ENCODE peak calls at places on chromosomes 5 and 9, in four cellular contexts. O is CD8-positive, alpha-beta T cell; L is pancreas; F is H9. K is an unnamed sample.

GRCh38 chr9:101628173-101628572 is 33.4 kb upstream of the PPP3R2 start:
- DNase-seq in F (no peak), O (no peak), L (no peak), K (no peak)

GRCh38 chr5:151492729-151493128 is 45.3 kb downstream of the SLC36A1 start:
- DNase-seq in O (no peak), L (no peak), F (no peak), K (no peak)

GRCh38 chr5:117463836-117464235 is 889.2 kb upstream of the SEMA6A start:
- DNase-seq in F (no peak), L (no peak), O (no peak), K (no peak)

GRCh38 chr9:33524431-33524947 is 438 bp downstream of the ANKRD18B start:
- DNase-seq in F (peak), L (no peak), O (peak), K (peak)

GRCh38 chr5:157267025-157267424 is 1.1 kb downstream of the CYFIP2 start:
- DNase-seq in O (no peak), L (no peak), F (no peak), K (no peak)

GRCh38 chr9:125985142-125985997 is 238.2 kb downstream of the PBX3 start:
- DNase-seq in O (no peak), L (no peak), F (no peak), K (no peak)

GRCh38 chr9:76651114-76651697 is 113.0 kb upstream of the PCA3 start:
- DNase-seq in F (no peak), O (no peak), L (no peak), K (no peak)

GRCh38 chr9:4680750-4681149 is 1.4 kb downstream of the CDC37L1 start:
- DNase-seq in O (no peak), L (no peak), F (no peak), K (no peak)

GRCh38 chr9:15306068-15306756 is 804 bp downstream of the TTC39B start:
- DNase-seq in L (peak), O (peak), F (peak), K (peak)

GRCh38 chr5:67561145-67561932 is 364.7 kb upstream of the CD180 start:
- DNase-seq in F (no peak), O (no peak), L (no peak), K (no peak)

GRCh38 chr9:82038897-82039296 is 50.3 kb downstream of the SPATA31D1 start:
- DNase-seq in F (no peak), O (no peak), L (no peak), K (no peak)

GRCh38 chr9:96603305-96604004 is 16.2 kb downstream of the CDC14B start:
- DNase-seq in L (no peak), O (no peak), F (no peak), K (no peak)

GRCh38 chr9:74662616-74663015 is 165.5 kb downstream of the RORB start:
- DNase-seq in L (no peak), O (no peak), F (no peak), K (no peak)

GRCh38 chr5:178201927-178202235 is 2.5 kb upstream of the HNRNPAB start:
- DNase-seq in L (no peak), O (no peak), F (peak), K (no peak)

GRCh38 chr5:90991201-90991600 is 391.9 kb downstream of the ARRDC3 start:
- DNase-seq in O (no peak), L (no peak), F (no peak), K (no peak)

GRCh38 chr5:147382776-147383175 is 127.1 kb downstream of the DPYSL3 start:
- DNase-seq in F (no peak), L (no peak), O (no peak), K (no peak)

GRCh38 chr9:82606761-82607382 is 456.1 kb downstream of the RASEF start:
- DNase-seq in O (no peak), L (no peak), F (peak), K (peak)

GRCh38 chr9:105157178-105157583 is 87.3 kb upstream of the SLC44A1 start:
- DNase-seq in O (peak), L (peak), F (peak), K (peak)

GRCh38 chr9:133405508-133406009 is 12.3 kb downstream of the REXO4 start:
- DNase-seq in O (no peak), F (no peak), L (no peak), K (no peak)

GRCh38 chr9:95459867-95460626 is 56.7 kb downstream of the PTCH1 start:
- DNase-seq in L (no peak), F (no peak), O (no peak), K (no peak)

GRCh38 chr9:92763721-92764380 is 782 bp downstream of the BICD2 start:
- DNase-seq in O (peak), L (peak), F (peak), K (peak)

GRCh38 chr5:1536298-1537165 is 12.8 kb upstream of the LPCAT1 start:
- DNase-seq in F (peak), O (peak), L (peak), K (peak)

GRCh38 chr9:87668722-87669121 is 57.2 kb upstream of the CTSL start:
- DNase-seq in O (no peak), F (no peak), L (no peak), K (no peak)

GRCh38 chr9:136328622-136329041 is 1.3 kb downstream of the GPSM1 start:
- DNase-seq in O (no peak), F (no peak), L (no peak), K (peak)

GRCh38 chr9:19379697-19380046 is 364 bp downstream of the RPS6 start:
- DNase-seq in L (no peak), F (no peak), O (no peak), K (no peak)

GRCh38 chr9:121699271-121700164 is 48.1 kb downstream of the DAB2IP start:
- DNase-seq in F (peak), L (peak), O (peak), K (peak)

GRCh38 chr5:179319741-179320281 is 25.4 kb downstream of the ADAMTS2 start:
- DNase-seq in L (no peak), F (no peak), O (no peak), K (no peak)

GRCh38 chr5:43010956-43011355 is 29.2 kb downstream of the ANXA2R start:
- DNase-seq in L (no peak), F (no peak), O (no peak), K (no peak)

GRCh38 chr5:160048131-160048530 is 39.2 kb downstream of the TTC1 start:
- DNase-seq in F (no peak), O (no peak), L (no peak), K (no peak)

GRCh38 chr9:77731008-77731698 is 83.0 kb upstream of the GNA14 start:
- DNase-seq in F (no peak), O (no peak), L (no peak), K (no peak)

GRCh38 chr9:93094294-93095204 is 1.5 kb upstream of the CARD19 start:
- DNase-seq in F (no peak), O (no peak), L (peak), K (no peak)

GRCh38 chr9:98924971-98925820 is 18.5 kb upstream of the COL15A1 start:
- DNase-seq in L (no peak), O (no peak), F (no peak), K (no peak)

GRCh38 chr5:10355071-10355889 is 1.8 kb downstream of the MARCHF6 start:
- DNase-seq in F (no peak), L (no peak), O (no peak), K (peak)

GRCh38 chr5:53265043-53265442 is 155.5 kb upstream of the MOCS2 start:
- DNase-seq in O (no peak), F (no peak), L (no peak), K (no peak)

GRCh38 chr5:151471276-151471675 is 23.9 kb downstream of the SLC36A1 start:
- DNase-seq in L (no peak), F (no peak), O (no peak), K (no peak)

GRCh38 chr5:43019615-43020293 is 20.4 kb downstream of the ANXA2R start:
- DNase-seq in L (peak), F (peak), O (peak), K (peak)

GRCh38 chr5:66689522-66690220 is 93.5 kb downstream of the MAST4 start:
- DNase-seq in L (peak), F (no peak), O (no peak), K (no peak)

GRCh38 chr5:57166250-57166649 is 7.6 kb upstream of the GPBP1 start:
- DNase-seq in O (no peak), F (no peak), L (no peak), K (no peak)